ENCODE peak calls at places on chromosomes 13 and 19, in six cellular contexts. X, B, Z, P, F and R are unnamed samples.
A peak's percentile ranks its signal among the peaks of the same experiment; 100 is the strongest.

GRCh38 chr19:57667220-57667619 is 1.5 kb upstream of the ZSCAN4 start:
- DNase-seq in X (no peak), B (no peak), Z (no peak), P (no peak), F (no peak), R (no peak)

GRCh38 chr13:110915057-110915873 is at the start of gene ANKRD10:
- DNase-seq in X (peak; percentile 100), B (peak; percentile 82), Z (peak; percentile 89), P (peak; percentile 91), F (peak; percentile 99), R (peak; percentile 98)

GRCh38 chr13:107458269-107458668 is 757.1 kb downstream of the LIG4 start:
- DNase-seq in X (no peak), B (no peak), Z (no peak), P (no peak), F (no peak), R (no peak)

GRCh38 chr19:5960005-5961001 is 17.6 kb downstream of the RANBP3 start:
- DNase-seq in X (peak; percentile 76), B (no peak), Z (no peak), P (no peak), F (no peak), R (no peak)

GRCh38 chr19:5147074-5147970 is 178.4 kb downstream of the KDM4B start:
- DNase-seq in X (no peak), B (no peak), Z (no peak), P (no peak), F (no peak), R (no peak)

GRCh38 chr19:861756-862528 is 2.5 kb downstream of the CFD start:
- DNase-seq in X (peak; percentile 51), B (no peak), Z (peak; percentile 93), P (peak; percentile 63), F (peak; percentile 66), R (peak; percentile 73)

GRCh38 chr13:27293051-27293691 is 22.5 kb downstream of the RASL11A start:
- DNase-seq in X (no peak), B (no peak), Z (peak; percentile 61), P (no peak), F (no peak), R (no peak)

GRCh38 chr13:31073859-31074718 is 87.6 kb downstream of the HSPH1 start:
- DNase-seq in X (no peak), B (no peak), Z (peak; percentile 96), P (no peak), F (no peak), R (peak; percentile 7)

GRCh38 chr13:48511621-48512232 is 21.2 kb downstream of the RCBTB2 start:
- DNase-seq in X (no peak), B (no peak), Z (no peak), P (no peak), F (no peak), R (no peak)

GRCh38 chr13:76833465-76833864 is 52.7 kb downstream of the KCTD12 start:
- DNase-seq in X (no peak), B (no peak), Z (no peak), P (no peak), F (no peak), R (no peak)

GRCh38 chr19:56312337-56312736 is 2.3 kb downstream of the ZSCAN5A start:
- DNase-seq in X (no peak), B (no peak), Z (no peak), P (no peak), F (no peak), R (no peak)

GRCh38 chr13:26699197-26699490 is 61.4 kb downstream of the GPR12 start:
- DNase-seq in X (no peak), B (no peak), Z (no peak), P (no peak), F (no peak), R (no peak)

GRCh38 chr19:18204394-18205179 is 745 bp upstream of the RAB3A start:
- DNase-seq in X (no peak), B (no peak), Z (no peak), P (no peak), F (peak; percentile 24), R (peak; percentile 77)

GRCh38 chr13:72545030-72545719 is 182.3 kb downstream of the MZT1 start:
- DNase-seq in X (no peak), B (no peak), Z (no peak), P (no peak), F (no peak), R (no peak)

GRCh38 chr19:29247912-29248311 is 35.0 kb upstream of the UQCRFS1 start:
- DNase-seq in X (no peak), B (no peak), Z (no peak), P (no peak), F (no peak), R (peak; percentile 70)

GRCh38 chr19:17415107-17415506 is 4.7 kb upstream of the MVB12A start:
- DNase-seq in X (no peak), B (no peak), Z (no peak), P (no peak), F (no peak), R (no peak)

GRCh38 chr19:46756544-46756888 is 10.3 kb upstream of the STRN4 start:
- DNase-seq in X (no peak), B (no peak), Z (no peak), P (no peak), F (no peak), R (no peak)

GRCh38 chr19:2089001-2089711 is 7.0 kb downstream of the MOB3A start:
- DNase-seq in X (no peak), B (no peak), Z (peak; percentile 65), P (no peak), F (no peak), R (no peak)

GRCh38 chr19:5364674-5365073 is 24.1 kb upstream of the PTPRS start:
- DNase-seq in X (no peak), B (no peak), Z (no peak), P (no peak), F (no peak), R (no peak)

GRCh38 chr13:106034201-106034600 is 501.3 kb downstream of the EFNB2 start:
- DNase-seq in X (no peak), B (no peak), Z (no peak), P (no peak), F (no peak), R (no peak)

GRCh38 chr19:3108775-3109174 is 14.6 kb downstream of the GNA11 start:
- DNase-seq in X (peak; percentile 63), B (no peak), Z (peak; percentile 82), P (peak; percentile 58), F (peak; percentile 65), R (peak; percentile 77)

GRCh38 chr13:98822238-98822606 is 69.8 kb upstream of the SLC15A1 start:
- DNase-seq in X (no peak), B (no peak), Z (no peak), P (no peak), F (no peak), R (no peak)

GRCh38 chr13:28564030-28564429 is 69.1 kb upstream of the FLT1 start:
- DNase-seq in X (no peak), B (no peak), Z (no peak), P (no peak), F (no peak), R (no peak)

GRCh38 chr13:46530084-46530935 is 22.7 kb upstream of the LRCH1 start:
- DNase-seq in X (no peak), B (no peak), Z (no peak), P (no peak), F (no peak), R (peak; percentile 18)

GRCh38 chr13:62171697-62172096 is 756.0 kb upstream of the PCDH20 start:
- DNase-seq in X (no peak), B (no peak), Z (no peak), P (no peak), F (no peak), R (no peak)

GRCh38 chr19:47520839-47521238 is 6.0 kb upstream of the NAPA start:
- DNase-seq in X (no peak), B (no peak), Z (no peak), P (no peak), F (no peak), R (no peak)

GRCh38 chr13:27965343-27965739 is 3.8 kb downstream of the CDX2 start:
- DNase-seq in X (no peak), B (no peak), Z (no peak), P (no peak), F (no peak), R (no peak)

GRCh38 chr19:55693336-55693974 is 18.4 kb downstream of the EPN1 start:
- DNase-seq in X (no peak), B (no peak), Z (no peak), P (no peak), F (no peak), R (no peak)

GRCh38 chr19:49589391-49589790 is 1.6 kb upstream of the PRR12 start:
- DNase-seq in X (no peak), B (no peak), Z (no peak), P (no peak), F (no peak), R (no peak)

GRCh38 chr13:39415403-39415802 is 187.6 kb downstream of the LHFPL6 start:
- DNase-seq in X (peak; percentile 33), B (no peak), Z (peak; percentile 64), P (no peak), F (peak; percentile 76), R (peak; percentile 83)

GRCh38 chr19:35585844-35586243 is at the start of gene PMIS2:
- DNase-seq in X (no peak), B (no peak), Z (peak; percentile 37), P (no peak), F (peak; percentile 39), R (peak; percentile 62)

GRCh38 chr19:49850221-49850486 is 805 bp upstream of the PTOV1 start:
- DNase-seq in X (no peak), B (no peak), Z (no peak), P (no peak), F (no peak), R (no peak)

GRCh38 chr13:95676100-95676774 is 702 bp upstream of the DNAJC3 start:
- DNase-seq in X (peak; percentile 58), B (peak; percentile 5), Z (peak; percentile 29), P (peak; percentile 1), F (peak; percentile 44), R (peak; percentile 24)

GRCh38 chr19:8680676-8681344 is 17.8 kb downstream of the ACTL9 start:
- DNase-seq in X (no peak), B (no peak), Z (no peak), P (no peak), F (no peak), R (no peak)

GRCh38 chr13:80050252-80050651 is 290.7 kb downstream of the SPRY2 start:
- DNase-seq in X (no peak), B (no peak), Z (no peak), P (no peak), F (peak; percentile 34), R (no peak)